ENCODE peak calls at places on chromosomes 16 and 17, in four cellular contexts. One of them, this sample, is unnamed.

GRCh38 chr17:71726320-71726719 is 394.5 kb upstream of the SOX9 start:
- DNase-seq in K562: no peak
- DNase-seq in GM12878: no peak
- DNase-seq in H1: no peak
- DNase-seq in this sample: no peak

GRCh38 chr16:83803811-83804210 is 4.0 kb upstream of the HSBP1 start:
- DNase-seq in K562: no peak
- DNase-seq in GM12878: no peak
- DNase-seq in H1: no peak
- DNase-seq in this sample: no peak

GRCh38 chr16:47037396-47037745 is 63.9 kb upstream of the DNAJA2 start:
- DNase-seq in K562: no peak
- DNase-seq in GM12878: no peak
- DNase-seq in H1: no peak
- DNase-seq in this sample: peak

GRCh38 chr16:89345663-89346150 is 128.2 kb downstream of the ZNF778 start:
- DNase-seq in K562: no peak
- DNase-seq in GM12878: no peak
- DNase-seq in H1: no peak
- DNase-seq in this sample: no peak

GRCh38 chr16:53091508-53092211 is 36.9 kb downstream of the CHD9 start:
- DNase-seq in K562: no peak
- DNase-seq in GM12878: peak
- DNase-seq in H1: no peak
- DNase-seq in this sample: no peak

GRCh38 chr17:32546031-32546444 is 59.2 kb downstream of the CDK5R1 start:
- DNase-seq in K562: no peak
- DNase-seq in GM12878: no peak
- DNase-seq in H1: peak
- DNase-seq in this sample: no peak

GRCh38 chr16:59878479-59878878 is 1144.4 kb upstream of the GOT2 start:
- DNase-seq in K562: no peak
- DNase-seq in GM12878: no peak
- DNase-seq in H1: no peak
- DNase-seq in this sample: no peak

GRCh38 chr17:9902116-9902515 is 3.0 kb downstream of the RCVRN start:
- DNase-seq in K562: no peak
- DNase-seq in GM12878: no peak
- DNase-seq in H1: no peak
- DNase-seq in this sample: no peak

GRCh38 chr17:40497704-40498103 is 3.7 kb downstream of the TNS4 start:
- DNase-seq in K562: no peak
- DNase-seq in GM12878: no peak
- DNase-seq in H1: no peak
- DNase-seq in this sample: no peak

GRCh38 chr16:16992986-16993783 is 477.6 kb downstream of the XYLT1 start:
- DNase-seq in K562: no peak
- DNase-seq in GM12878: peak
- DNase-seq in H1: no peak
- DNase-seq in this sample: no peak

GRCh38 chr16:50821586-50821985 is 79.7 kb downstream of the CYLD start:
- DNase-seq in K562: no peak
- DNase-seq in GM12878: no peak
- DNase-seq in H1: no peak
- DNase-seq in this sample: no peak

GRCh38 chr16:80105160-80105559 is 435.6 kb upstream of the DYNLRB2 start:
- DNase-seq in K562: no peak
- DNase-seq in GM12878: no peak
- DNase-seq in H1: no peak
- DNase-seq in this sample: no peak

GRCh38 chr17:81933178-81933699 is 3.9 kb downstream of the PYCR1 start:
- DNase-seq in K562: no peak
- DNase-seq in GM12878: no peak
- DNase-seq in H1: no peak
- DNase-seq in this sample: no peak

GRCh38 chr17:72766761-72767356 is 325.6 kb downstream of the SLC39A11 start:
- DNase-seq in K562: no peak
- DNase-seq in GM12878: no peak
- DNase-seq in H1: no peak
- DNase-seq in this sample: no peak

GRCh38 chr16:28898266-28898665 is 20.0 kb downstream of the ATP2A1 start:
- DNase-seq in K562: no peak
- DNase-seq in GM12878: no peak
- DNase-seq in H1: no peak
- DNase-seq in this sample: no peak
- TF ChIP-seq TAF1 in K562: no peak
- TF ChIP-seq TAF1 in GM12878: no peak
- TF ChIP-seq TAF1 in H1: no peak
- TF ChIP-seq TAF1 in this sample: no peak

DNA sequence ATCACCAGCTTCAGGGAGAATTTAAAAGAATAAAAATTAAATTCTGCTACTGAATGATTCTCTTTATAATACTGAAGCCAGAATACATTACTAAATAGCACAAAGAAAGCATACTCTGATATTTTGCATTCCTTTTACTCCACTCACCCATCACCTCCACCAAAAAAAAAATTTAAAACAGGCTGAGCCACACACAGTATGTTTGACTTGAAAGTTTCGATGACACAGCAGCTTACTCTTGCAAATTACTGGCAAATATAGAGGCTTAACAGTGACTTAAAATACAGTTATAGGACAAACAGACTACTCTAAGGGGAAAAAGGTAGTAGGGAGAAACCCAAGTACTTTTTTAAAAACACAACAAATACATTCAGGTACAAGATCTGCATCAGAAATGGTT is 39.2 kb downstream of the GPATCH8 start:
- DNase-seq in K562: no peak
- DNase-seq in GM12878: no peak
- DNase-seq in H1: no peak
- DNase-seq in this sample: no peak
- TF ChIP-seq TAF1 in K562: no peak
- TF ChIP-seq TAF1 in GM12878: no peak
- TF ChIP-seq TAF1 in H1: no peak
- TF ChIP-seq TAF1 in this sample: no peak

DNA sequence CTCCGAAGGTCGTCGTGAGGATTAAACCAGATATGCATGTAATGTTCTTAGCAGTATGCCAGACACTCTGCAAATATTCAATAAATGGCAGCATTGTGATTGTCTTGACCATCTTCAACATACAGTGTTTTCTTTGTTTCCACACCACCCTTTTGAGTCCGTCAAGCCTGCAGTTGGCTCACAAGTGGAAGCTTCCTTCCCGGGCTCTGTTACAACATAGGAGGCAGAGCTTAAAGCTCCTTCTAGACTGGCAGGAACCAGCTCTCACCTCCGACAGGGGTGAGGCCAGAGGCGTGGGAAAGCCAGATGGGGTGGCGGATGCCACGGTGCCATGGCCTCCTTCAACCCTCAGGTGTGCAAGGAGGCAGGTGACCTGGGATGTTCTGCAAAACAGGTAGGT is 138.3 kb downstream of the FOXL1 start:
- DNase-seq in K562: no peak
- DNase-seq in GM12878: no peak
- DNase-seq in H1: no peak
- DNase-seq in this sample: no peak
- TF ChIP-seq TAF1 in K562: no peak
- TF ChIP-seq TAF1 in GM12878: no peak
- TF ChIP-seq TAF1 in H1: no peak
- TF ChIP-seq TAF1 in this sample: no peak

GRCh38 chr17:75877752-75878173 is 618 bp downstream of the TRIM47 start:
- DNase-seq in K562: peak
- DNase-seq in GM12878: no peak
- DNase-seq in H1: no peak
- DNase-seq in this sample: no peak

GRCh38 chr17:75875940-75876189 is 2.5 kb downstream of the TRIM47 start:
- DNase-seq in K562: no peak
- DNase-seq in GM12878: no peak
- DNase-seq in H1: no peak
- DNase-seq in this sample: no peak

GRCh38 chr17:75876190-75876937 is 2.0 kb downstream of the TRIM47 start:
- DNase-seq in K562: no peak
- DNase-seq in GM12878: no peak
- DNase-seq in H1: no peak
- DNase-seq in this sample: no peak

GRCh38 chr17:75876938-75877751 is 1.2 kb downstream of the TRIM47 start:
- DNase-seq in K562: no peak
- DNase-seq in GM12878: no peak
- DNase-seq in H1: no peak
- DNase-seq in this sample: no peak

DNA sequence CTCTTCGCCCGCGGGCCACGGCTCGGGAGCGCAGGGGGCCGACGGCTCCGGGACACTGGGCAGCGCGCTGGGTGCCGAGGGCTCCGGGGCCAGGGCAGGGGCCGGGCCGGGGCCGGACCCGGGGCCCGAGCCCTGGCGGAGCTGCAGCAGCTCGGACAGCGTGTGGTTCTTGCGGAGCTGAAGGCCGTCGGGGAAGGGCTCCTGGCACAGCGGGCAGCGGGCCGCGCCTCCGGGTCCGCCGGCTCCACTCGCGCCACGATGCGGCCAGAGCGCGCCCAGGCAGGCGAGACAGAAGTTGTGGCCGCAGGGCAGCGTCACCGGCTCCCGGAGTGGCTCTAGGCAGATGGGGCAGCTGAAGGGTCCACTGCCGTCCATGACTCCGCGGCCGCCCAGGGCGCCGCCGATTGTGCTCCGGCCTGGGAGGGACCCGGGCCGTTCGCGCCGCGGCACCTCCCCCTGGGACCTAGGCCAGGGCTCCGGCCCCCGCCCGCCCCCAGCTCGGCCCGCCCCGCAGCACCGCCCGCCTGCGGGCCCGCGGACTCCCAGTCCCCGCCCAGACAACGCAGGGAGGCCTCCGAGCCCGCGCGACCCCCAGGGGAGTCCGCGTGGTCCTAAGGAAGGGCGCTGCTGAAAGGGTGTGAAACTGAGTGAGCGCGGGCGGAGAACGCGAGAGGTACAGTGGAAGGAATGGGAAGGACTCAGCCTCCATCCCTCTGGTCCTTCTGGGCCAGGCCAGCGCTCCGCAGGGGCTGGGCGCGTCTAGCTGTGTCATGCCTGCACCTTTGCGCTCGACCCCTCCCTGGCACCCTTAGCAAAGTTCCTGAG is at the start of gene TRIM47:
- DNase-seq in K562: peak
- DNase-seq in GM12878: no peak
- DNase-seq in H1: no peak
- DNase-seq in this sample: no peak
- TF ChIP-seq TAF1 in K562: peak
- TF ChIP-seq TAF1 in GM12878: no peak
- TF ChIP-seq TAF1 in H1: no peak
- TF ChIP-seq TAF1 in this sample: no peak

DNA sequence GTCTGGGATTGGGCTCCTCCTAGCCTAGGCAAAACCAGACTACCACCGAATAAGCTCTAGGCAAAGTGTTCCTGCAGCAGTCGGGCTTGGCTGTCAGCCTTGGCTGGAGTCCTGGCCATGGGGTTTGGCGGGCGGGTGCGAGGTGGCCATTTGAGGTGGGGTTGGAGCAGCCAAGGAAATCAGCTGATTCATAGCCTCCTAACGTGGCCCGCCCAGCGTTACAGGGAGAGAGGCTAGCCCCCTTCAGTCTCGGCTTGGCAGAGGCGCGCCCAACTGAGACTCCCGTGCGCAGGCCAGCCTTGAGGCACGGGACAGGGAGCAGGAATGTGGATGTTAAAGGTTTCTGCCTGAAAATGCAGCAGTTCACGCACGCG is 1.9 kb downstream of the PMP22 start:
- DNase-seq in K562: no peak
- DNase-seq in GM12878: no peak
- DNase-seq in H1: no peak
- DNase-seq in this sample: no peak
- TF ChIP-seq TAF1 in K562: no peak
- TF ChIP-seq TAF1 in GM12878: no peak
- TF ChIP-seq TAF1 in H1: no peak
- TF ChIP-seq TAF1 in this sample: no peak

DNA sequence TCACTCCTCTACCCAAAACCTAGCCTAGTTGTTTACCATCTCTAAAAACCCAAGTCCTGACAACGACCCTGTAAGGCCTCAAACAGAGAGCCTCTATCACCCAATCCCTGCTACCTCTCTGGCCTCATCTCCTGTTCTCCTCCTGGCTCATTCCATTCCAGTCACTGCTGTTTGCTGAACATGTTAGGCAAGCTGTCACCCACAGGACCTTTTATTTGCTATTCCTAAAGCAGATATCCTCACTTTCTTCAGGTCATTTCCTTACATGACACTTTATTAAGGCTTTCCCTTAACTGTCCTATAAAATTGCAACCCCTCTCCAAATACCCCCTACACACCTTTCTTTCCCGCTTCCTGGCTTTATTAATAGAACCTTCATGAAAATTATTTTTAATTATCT is 85.1 kb downstream of the KANSL1 start:
- DNase-seq in K562: no peak
- DNase-seq in GM12878: no peak
- DNase-seq in H1: no peak
- DNase-seq in this sample: no peak
- TF ChIP-seq TAF1 in K562: no peak
- TF ChIP-seq TAF1 in GM12878: no peak
- TF ChIP-seq TAF1 in H1: no peak
- TF ChIP-seq TAF1 in this sample: no peak

GRCh38 chr16:71459510-71459909 is 2.5 kb downstream of the ZNF23 start:
- DNase-seq in K562: no peak
- DNase-seq in GM12878: no peak
- DNase-seq in H1: no peak
- DNase-seq in this sample: no peak
- TF ChIP-seq TAF1 in K562: no peak
- TF ChIP-seq TAF1 in GM12878: no peak
- TF ChIP-seq TAF1 in H1: no peak
- TF ChIP-seq TAF1 in this sample: no peak

GRCh38 chr16:71360378-71360777 is 1.9 kb downstream of the CALB2 start:
- DNase-seq in K562: peak
- DNase-seq in GM12878: no peak
- DNase-seq in H1: no peak
- DNase-seq in this sample: no peak
- TF ChIP-seq TAF1 in K562: no peak
- TF ChIP-seq TAF1 in GM12878: no peak
- TF ChIP-seq TAF1 in H1: no peak
- TF ChIP-seq TAF1 in this sample: no peak

DNA sequence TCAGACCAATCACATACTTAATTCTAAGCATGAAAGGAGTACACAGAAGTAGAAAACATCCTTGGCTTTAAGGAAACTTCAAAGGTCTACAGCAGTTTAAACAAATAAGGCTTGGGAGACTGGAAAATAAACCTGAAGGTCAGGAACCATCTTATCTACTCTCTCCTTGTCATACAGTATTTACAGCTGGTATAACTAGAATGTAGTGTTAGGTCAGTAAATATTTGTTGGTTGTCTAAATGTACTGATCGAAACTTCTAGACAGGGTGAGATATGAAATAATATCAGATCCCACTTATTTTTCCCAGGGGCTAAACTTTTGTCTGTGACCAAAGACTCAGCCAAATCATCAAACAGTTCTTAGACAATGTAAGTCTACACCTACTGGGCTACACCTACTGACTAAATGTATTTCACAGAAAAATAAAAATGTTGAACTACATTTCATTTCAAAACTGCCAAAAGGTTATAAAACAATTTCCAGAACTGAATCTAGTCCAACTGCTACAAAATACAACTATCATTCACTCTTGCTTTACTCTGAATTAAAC is 27.1 kb upstream of the TMEM97 start:
- DNase-seq in K562: no peak
- DNase-seq in GM12878: no peak
- DNase-seq in H1: no peak
- DNase-seq in this sample: no peak
- TF ChIP-seq TAF1 in K562: no peak
- TF ChIP-seq TAF1 in GM12878: no peak
- TF ChIP-seq TAF1 in H1: no peak
- TF ChIP-seq TAF1 in this sample: no peak